ENCODE peak calls at places on chromosomes 3 and 15, in four cellular contexts. G is colonic mucosa, K is tibial artery, C is cardiac fibroblast. Y is an unnamed sample.
A peak's percentile ranks its signal among the peaks of the same experiment; 100 is the strongest.

GRCh38 chr3:141686477-141687280 is 51.4 kb upstream of the RNF7 start:
- DNase-seq in C (peak; percentile 80), K (peak; percentile 83), G (peak; percentile 72), Y (no peak)

GRCh38 chr3:47161983-47162694 is 1.8 kb downstream of the SETD2 start:
- DNase-seq in K (no peak), G (no peak), C (no peak), Y (no peak)

GRCh38 chr15:80850941-80851451 is 71.8 kb downstream of the CEMIP start:
- DNase-seq in C (no peak), K (no peak), G (no peak), Y (no peak)

GRCh38 chr3:73419993-73420392 is 204.7 kb downstream of the PDZRN3 start:
- DNase-seq in G (no peak), K (no peak), C (no peak), Y (no peak)

GRCh38 chr3:46946856-46947544 is 29.5 kb downstream of the CCDC12 start:
- DNase-seq in G (peak; percentile 57), C (peak; percentile 34), K (no peak), Y (no peak)

GRCh38 chr3:97970131-97970530 is 2.1 kb downstream of the RIOX2 start:
- DNase-seq in K (no peak), G (no peak), C (no peak), Y (no peak)

GRCh38 chr15:69794643-69795461 is 302.9 kb downstream of the TLE3 start:
- DNase-seq in G (no peak), K (peak; percentile 89), C (peak; percentile 53), Y (no peak)

GRCh38 chr3:185365281-185366211 is 2.6 kb downstream of the MAP3K13 start:
- DNase-seq in C (no peak), K (no peak), G (peak; percentile 52), Y (no peak)

GRCh38 chr15:48285329-48286214 is 45.7 kb upstream of the DUT start:
- DNase-seq in G (peak; percentile 79), K (peak; percentile 69), C (peak; percentile 83), Y (peak; percentile 22)

GRCh38 chr3:98513136-98513535 is 9.6 kb downstream of the CLDND1 start:
- DNase-seq in C (peak; percentile 77), K (no peak), G (no peak), Y (no peak)

GRCh38 chr3:72675243-72675642 is 173.0 kb downstream of the SHQ1 start:
- DNase-seq in G (no peak), C (no peak), K (no peak), Y (no peak)

GRCh38 chr15:93861413-93861812 is 369.9 kb upstream of the MCTP2 start:
- DNase-seq in C (peak; percentile 4), K (no peak), G (no peak), Y (no peak)

GRCh38 chr3:149657796-149658443 is at the start of gene WWTR1:
- DNase-seq in K (peak; percentile 98), G (peak; percentile 76), C (peak; percentile 97), Y (peak; percentile 60)

GRCh38 chr15:37903932-37904493 is 30.4 kb upstream of the TMCO5A start:
- DNase-seq in C (no peak), K (no peak), G (no peak), Y (no peak)

GRCh38 chr15:32998979-32999677 is 195.4 kb downstream of the FMN1 start:
- DNase-seq in C (peak; percentile 61), G (no peak), K (no peak), Y (no peak)

GRCh38 chr3:38834110-38834509 is 18.1 kb upstream of the SCN10A start:
- DNase-seq in C (peak; percentile 94), K (peak; percentile 75), G (peak; percentile 30), Y (no peak)

GRCh38 chr15:36365963-36366362 is 213.5 kb upstream of the CDIN1 start:
- DNase-seq in K (no peak), C (peak; percentile 57), G (no peak), Y (no peak)

GRCh38 chr3:80556728-80557127 is 788.9 kb upstream of the ROBO1 start:
- DNase-seq in K (no peak), C (no peak), G (no peak), Y (no peak)

GRCh38 chr3:32153414-32154016 is 47.1 kb downstream of the GPD1L start:
- DNase-seq in G (no peak), C (no peak), K (no peak), Y (no peak)

GRCh38 chr3:32157600-32158264 is 51.3 kb downstream of the GPD1L start:
- DNase-seq in G (no peak), K (no peak), C (no peak), Y (no peak)

GRCh38 chr3:32148356-32148755 is 41.9 kb downstream of the GPD1L start:
- DNase-seq in G (no peak), K (no peak), C (no peak), Y (no peak)

GRCh38 chr3:32155117-32155516 is 48.7 kb downstream of the GPD1L start:
- DNase-seq in K (no peak), C (no peak), G (no peak), Y (no peak)

DNA sequence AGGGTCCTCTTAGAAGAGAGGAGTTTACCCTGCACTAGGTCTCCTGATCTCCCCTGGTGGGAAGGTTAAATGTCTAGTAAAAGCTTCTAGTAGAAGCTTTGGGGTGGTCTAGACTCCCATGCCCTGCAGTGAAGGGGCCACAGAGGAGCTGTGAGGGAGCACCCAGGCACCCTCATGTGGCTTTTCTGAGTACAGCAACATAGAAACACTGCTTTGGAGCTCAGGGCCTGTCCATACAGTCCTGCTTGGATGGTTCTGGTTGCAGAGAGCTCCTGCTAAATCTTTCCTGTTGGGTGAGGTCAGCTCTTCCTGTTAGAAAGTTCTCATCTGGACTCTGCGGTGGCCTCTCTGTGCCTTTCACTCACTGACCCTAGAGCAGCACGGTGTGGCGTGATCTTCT is 47.8 kb downstream of the GPD1L start:
- DNase-seq in K (no peak), C (no peak), G (no peak), Y (no peak)
- TF ChIP-seq CTCF in K (no peak), C (peak; percentile 43), G (no peak), Y (no peak)

DNA sequence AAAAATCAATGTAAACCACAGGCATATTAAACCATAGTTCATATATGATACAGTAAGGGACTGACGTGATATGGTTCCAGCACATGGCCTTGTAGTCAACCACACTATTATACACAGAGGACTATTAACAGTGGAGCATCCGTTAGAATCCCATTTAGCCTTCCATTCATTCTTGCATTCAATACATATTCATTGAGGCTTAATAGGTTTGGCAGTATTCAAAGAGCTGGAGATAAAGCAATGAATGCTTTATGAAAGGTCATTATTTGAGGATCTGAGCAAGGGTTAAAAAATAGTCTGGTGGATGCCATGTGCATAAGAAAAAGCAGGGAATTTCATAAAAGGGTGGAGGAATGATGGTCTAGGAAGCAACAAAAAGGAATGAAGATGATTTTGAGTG is 89.1 kb downstream of the MME start:
- DNase-seq in K (no peak), C (no peak), G (no peak), Y (no peak)
- TF ChIP-seq CTCF in K (no peak), C (no peak), G (no peak), Y (no peak)

GRCh38 chr15:55434989-55435825 is 26.9 kb downstream of the PIERCE2 start:
- DNase-seq in K (no peak), G (peak; percentile 26), C (peak; percentile 76), Y (no peak)
- TF ChIP-seq CTCF in K (peak; percentile 44), G (peak; percentile 48), C (peak; percentile 48), Y (peak; percentile 72)

GRCh38 chr3:135172191-135172869 is 377.3 kb downstream of the EPHB1 start:
- DNase-seq in G (no peak), C (no peak), K (no peak), Y (no peak)
- TF ChIP-seq CTCF in G (no peak), C (no peak), K (no peak), Y (no peak)

GRCh38 chr15:73683624-73684536 is at the start of gene CD276:
- DNase-seq in G (peak; percentile 82), K (peak; percentile 93), C (peak; percentile 81), Y (peak; percentile 85)
- TF ChIP-seq CTCF in G (no peak), K (peak; percentile 25), C (no peak), Y (no peak)

DNA sequence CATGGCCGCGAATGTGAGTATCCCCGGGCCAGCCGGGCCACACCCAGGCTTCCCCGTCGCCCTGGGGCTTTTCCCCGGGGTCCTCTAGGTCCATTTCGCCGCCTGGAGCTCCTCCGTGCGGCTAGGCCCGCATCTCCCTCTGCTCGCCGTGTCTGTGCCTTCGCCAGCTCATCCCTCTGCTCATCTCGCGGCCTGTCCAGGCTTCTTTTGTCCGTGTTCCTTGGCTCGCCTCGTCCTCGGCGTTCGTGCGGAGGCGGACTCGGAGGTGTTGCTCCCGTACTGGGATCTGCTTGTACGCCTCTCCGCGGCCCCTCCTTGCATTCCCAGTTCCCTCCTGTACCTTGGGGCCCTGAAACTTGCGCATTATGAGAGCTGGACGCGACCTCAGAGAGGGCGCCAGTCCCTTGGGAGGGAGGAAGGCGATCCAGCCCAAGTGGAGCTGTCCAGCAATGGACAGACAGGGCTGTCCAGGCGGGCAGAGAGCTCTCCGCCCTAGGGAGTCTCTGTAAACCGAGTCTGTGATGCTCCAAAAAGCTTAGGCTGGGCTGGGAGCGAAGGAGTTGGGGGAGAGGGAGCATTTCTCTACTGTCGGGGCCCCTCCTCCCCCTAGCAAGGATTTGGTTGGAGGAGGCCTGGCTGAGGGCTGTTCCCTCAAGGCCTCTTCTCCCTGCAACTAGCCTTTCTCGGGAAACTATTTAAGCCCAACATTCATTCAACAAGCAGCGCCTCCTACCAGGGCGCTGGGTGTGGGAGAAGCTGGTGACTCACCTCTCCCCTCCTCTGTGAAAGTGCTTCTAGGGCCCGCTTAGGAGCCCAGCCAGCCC is 553 bp downstream of the TMEM43 start:
- DNase-seq in K (peak; percentile 91), C (peak; percentile 96), G (peak; percentile 80), Y (peak; percentile 36)
- TF ChIP-seq CTCF in K (no peak), C (no peak), G (no peak), Y (no peak)

GRCh38 chr3:138944136-138944658 is 2.7 kb downstream of the FOXL2 start:
- DNase-seq in G (no peak), K (peak; percentile 20), C (no peak), Y (no peak)

GRCh38 chr3:138944842-138945645 is 1.9 kb downstream of the FOXL2 start:
- DNase-seq in K (no peak), C (no peak), G (no peak), Y (peak; percentile 58)

GRCh38 chr3:138946554-138947302 is at the start of the genes FOXL2 and FOXL2NB:
- DNase-seq in G (no peak), K (no peak), C (peak; percentile 62), Y (peak; percentile 62)

GRCh38 chr3:138947303-138948121 is 495 bp downstream of the FOXL2NB start:
- DNase-seq in K (no peak), G (no peak), C (no peak), Y (no peak)

GRCh38 chr3:138945646-138946553 is 1.0 kb downstream of the FOXL2 start:
- DNase-seq in C (no peak), K (no peak), G (peak; percentile 47), Y (peak; percentile 53)
- TF ChIP-seq CTCF in C (peak; percentile 18), K (no peak), G (no peak), Y (peak; percentile 14)

DNA sequence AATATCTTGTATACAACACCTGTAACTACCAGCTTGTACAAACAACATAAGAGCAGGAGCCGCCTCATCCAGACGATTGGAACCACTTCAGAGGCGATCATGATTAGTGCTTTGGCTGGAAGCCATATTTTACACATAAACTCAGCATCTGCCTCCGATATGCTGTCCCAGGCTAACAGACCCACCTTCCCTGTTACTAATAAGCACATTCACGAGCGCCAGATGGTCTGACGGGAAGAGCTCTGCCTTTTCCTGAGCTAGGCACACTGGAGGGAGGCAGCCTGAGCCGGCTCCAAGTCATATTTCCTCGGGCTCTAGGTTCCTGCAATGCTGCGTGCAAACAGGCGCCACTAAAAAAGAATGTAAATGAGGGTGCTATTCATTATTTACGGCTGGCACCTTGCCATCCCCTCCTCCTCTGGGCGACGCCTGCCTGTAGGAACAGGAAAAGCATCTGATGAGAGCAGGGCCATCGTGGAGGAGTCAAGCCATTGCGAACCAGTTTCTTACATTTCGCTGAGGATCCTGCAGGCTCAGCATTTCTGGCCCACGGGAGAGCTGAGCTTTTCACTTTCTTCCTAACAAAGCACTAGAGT is 98.2 kb downstream of the ANXA2 start:
- DNase-seq in K (no peak), G (peak; percentile 26), C (peak; percentile 7), Y (no peak)
- TF ChIP-seq CTCF in K (no peak), G (no peak), C (peak; percentile 9), Y (no peak)

GRCh38 chr15:72472907-72473669 is 1.0 kb upstream of the ARIH1 start:
- DNase-seq in K (no peak), C (peak; percentile 54), G (no peak), Y (no peak)
- TF ChIP-seq CTCF in K (no peak), C (peak; percentile 25), G (no peak), Y (no peak)